ENCODE peak calls at places on chromosomes 16 and 17, in eight cellular contexts. M, L, Q, I, E, Z, A and K are unnamed samples.

GRCh38 chr17:32342603-32343325 is 791 bp upstream of the C17orf75 start:
- DNase-seq in M (no peak), L (no peak), Q (no peak), I (no peak), E (no peak), Z (no peak), A (no peak), K (no peak)

GRCh38 chr16:3101841-3102470 is 2.9 kb upstream of the ZSCAN10 start:
- DNase-seq in M (no peak), L (no peak), Q (no peak), I (no peak), E (peak; percentile 51), Z (peak; percentile 26), A (no peak), K (no peak)

GRCh38 chr17:80499961-80500665 is 23.7 kb upstream of the NPTX1 start:
- DNase-seq in M (no peak), L (no peak), Q (no peak), I (no peak), E (no peak), Z (no peak), A (no peak), K (no peak)

GRCh38 chr16:83285921-83286320 is 521.9 kb upstream of the HSBP1 start:
- DNase-seq in M (no peak), L (no peak), Q (no peak), I (no peak), E (no peak), Z (no peak), A (no peak), K (no peak)

GRCh38 chr16:88131256-88131655 is 180.0 kb downstream of the BANP start:
- DNase-seq in M (no peak), L (no peak), Q (no peak), I (no peak), E (no peak), Z (no peak), A (peak; percentile 41), K (no peak)

GRCh38 chr16:27386674-27387073 is 15.3 kb upstream of the IL21R start:
- DNase-seq in M (no peak), L (no peak), Q (no peak), I (no peak), E (no peak), Z (no peak), A (no peak), K (no peak)

GRCh38 chr16:19184823-19185509 is 16.9 kb downstream of the SYT17 start:
- DNase-seq in M (no peak), L (no peak), Q (no peak), I (no peak), E (no peak), Z (no peak), A (no peak), K (no peak)

GRCh38 chr17:45016237-45016636 is 35.2 kb downstream of the DCAKD start:
- DNase-seq in M (no peak), L (no peak), Q (no peak), I (no peak), E (no peak), Z (no peak), A (no peak), K (no peak)

GRCh38 chr17:14149751-14150150 is 80.4 kb downstream of the COX10 start:
- DNase-seq in M (no peak), L (no peak), Q (no peak), I (no peak), E (no peak), Z (no peak), A (no peak), K (no peak)

GRCh38 chr16:85898521-85899442 is at the start of gene IRF8:
- DNase-seq in M (peak; percentile 14), L (peak; percentile 77), Q (no peak), I (peak; percentile 74), E (peak; percentile 81), Z (peak; percentile 62), A (peak; percentile 93), K (peak; percentile 60)